ENCODE peak calls at places on chromosomes 3 and 15, in seven cellular contexts. H is WTC11; B is GM12891; Y is GM04503; R is A172; X is activated naive CD4-positive, alpha-beta T cell; F is activated effector memory CD4-positive, alpha-beta T cell treated with anti-CD3 and anti-CD28 coated beads, Interleukin-2, amount 50 U/mL, for 16 hours. K is an unnamed sample.

GRCh38 chr3:13277860-13278531 is 142.1 kb downstream of the NUP210 start:
- DNase-seq in H (no peak), B (no peak), Y (no peak), R (peak), X (no peak), F (peak), K (no peak)

GRCh38 chr15:48681274-48681840 is 35.8 kb upstream of the FBN1 start:
- DNase-seq in H (no peak), B (no peak), Y (no peak), R (no peak), X (no peak), F (no peak), K (no peak)

GRCh38 chr3:172147113-172147818 is 107.9 kb downstream of the FNDC3B start:
- DNase-seq in H (no peak), B (no peak), Y (no peak), R (no peak), X (no peak), F (no peak), K (no peak)

GRCh38 chr3:185448107-185448506 is 50.7 kb downstream of the TMEM41A start:
- DNase-seq in H (no peak), B (no peak), Y (no peak), R (no peak), X (no peak), F (no peak), K (no peak)

GRCh38 chr15:91849749-91850161 is 3.8 kb upstream of the SLCO3A1 start:
- DNase-seq in H (no peak), B (no peak), Y (no peak), R (peak), X (no peak), F (no peak), K (no peak)

GRCh38 chr3:25554376-25554775 is 110.3 kb downstream of the TOP2B start:
- DNase-seq in H (no peak), B (no peak), Y (no peak), R (no peak), X (no peak), F (no peak), K (no peak)

GRCh38 chr3:72017935-72018334 is 233.0 kb upstream of the PROK2 start:
- DNase-seq in H (no peak), B (no peak), Y (no peak), R (no peak), X (no peak), F (no peak), K (no peak)

GRCh38 chr3:136070953-136071949 is 105.7 kb downstream of the PPP2R3A start:
- DNase-seq in H (no peak), B (no peak), Y (no peak), R (peak), X (no peak), F (no peak), K (no peak)

GRCh38 chr3:104126864-104127553 is 1239.7 kb upstream of the ALCAM start:
- DNase-seq in H (no peak), B (no peak), Y (no peak), R (no peak), X (no peak), F (no peak), K (no peak)

GRCh38 chr3:33889394-33890039 is 91.1 kb downstream of the PDCD6IP start:
- DNase-seq in H (no peak), B (no peak), Y (no peak), R (no peak), X (no peak), F (no peak), K (no peak)

GRCh38 chr3:150275946-150276345 is 132.2 kb upstream of the TSC22D2 start:
- DNase-seq in H (no peak), B (no peak), Y (no peak), R (no peak), X (no peak), F (no peak), K (no peak)

GRCh38 chr3:170355738-170356595 is 1.5 kb upstream of the SKIL start:
- DNase-seq in H (peak), B (no peak), Y (no peak), R (peak), X (no peak), F (no peak), K (no peak)

GRCh38 chr3:119206611-119207511 is 33.5 kb downstream of the UPK1B start:
- DNase-seq in H (no peak), B (no peak), Y (no peak), R (no peak), X (no peak), F (no peak), K (no peak)

GRCh38 chr15:83053151-83053550 is 13.9 kb downstream of the BTBD1 start:
- DNase-seq in H (no peak), B (no peak), Y (peak), R (peak), X (no peak), F (no peak), K (no peak)

GRCh38 chr3:32138545-32139104 is 32.2 kb downstream of the GPD1L start:
- DNase-seq in H (no peak), B (no peak), Y (no peak), R (peak), X (no peak), F (no peak), K (no peak)

GRCh38 chr3:111924283-111924682 is 54.5 kb upstream of the ABHD10 start:
- DNase-seq in H (no peak), B (no peak), Y (no peak), R (peak), X (no peak), F (no peak), K (no peak)

K was measured in cortex of kidney.